ENCODE peak calls at places on chromosomes 7 and 10, in five cellular contexts. C is iPS-NIHi11, T is mucosa of descending colon, P is SIG-M5, Z is GM20000. R is an unnamed sample.
A peak's percentile ranks its signal among the peaks of the same experiment; 100 is the strongest.

GRCh38 chr10:124523301-124523871 is 61.8 kb downstream of the LHPP start:
- DNase-seq in C (no peak), T (peak; percentile 38), P (no peak), Z (no peak), R (peak; percentile 15)

GRCh38 chr7:151598045-151598444 is 78.3 kb upstream of the RHEB start:
- DNase-seq in C (no peak), T (no peak), P (no peak), Z (no peak), R (no peak)

GRCh38 chr7:131342864-131343263 is 15.2 kb downstream of the MKLN1 start:
- DNase-seq in C (no peak), T (no peak), P (no peak), Z (no peak), R (no peak)

GRCh38 chr10:28685717-28686116 is 8.4 kb downstream of the BAMBI start:
- DNase-seq in C (no peak), T (no peak), P (no peak), Z (no peak), R (no peak)

GRCh38 chr7:116573541-116573940 is 48.7 kb downstream of the CAV1 start:
- DNase-seq in C (no peak), T (no peak), P (no peak), Z (no peak), R (peak; percentile 58)

GRCh38 chr7:77684030-77684429 is 12.2 kb upstream of the RSBN1L start:
- DNase-seq in C (peak; percentile 45), T (no peak), P (no peak), Z (no peak), R (no peak)

GRCh38 chr7:131738066-131738465 is 181.6 kb upstream of the PODXL start:
- DNase-seq in C (no peak), T (no peak), P (no peak), Z (no peak), R (no peak)

GRCh38 chr7:92735707-92736106 is 100.7 kb downstream of the CDK6 start:
- DNase-seq in C (no peak), T (no peak), P (no peak), Z (no peak), R (no peak)

GRCh38 chr7:120675076-120675475 is 182.9 kb downstream of the TSPAN12 start:
- DNase-seq in C (no peak), T (no peak), P (no peak), Z (no peak), R (no peak)

GRCh38 chr10:3874988-3875841 is 90.2 kb upstream of the KLF6 start:
- DNase-seq in C (no peak), T (peak; percentile 58), P (no peak), Z (peak; percentile 57), R (peak; percentile 75)

R was measured in RPMI8226.